ENCODE peak calls at places on chromosome 6, in eight cellular contexts. B is AG08396; X is stimulated activated naive CD8-positive, alpha-beta T cell treated with anti-CD3 and anti-CD28 coated beads, Interleukin-15, Interleukin-2, amounts not matched to agents 100 U/mL and 50 U/mL, for 24 hours; S is stimulated activated CD8-positive, alpha-beta memory T cell treated with anti-CD3 and anti-CD28 coated beads, Interleukin-2, amount 100 ng/mL, for 1 hour; N is central memory CD8-positive, alpha-beta T cell; O is effector memory CD8-positive, alpha-beta T cell; J is SHP77; L is M059J. Q is an unnamed sample.

GRCh38 chr6:14665827-14666724 is 548.5 kb downstream of the CD83 start:
- DNase-seq in B (peak), X (peak), S (no peak), N (no peak), O (no peak), J (no peak), L (peak), Q (no peak)

GRCh38 chr6:7108196-7108963 is 619 bp downstream of the RREB1 start:
- DNase-seq in B (peak), X (peak), S (no peak), N (peak), O (peak), J (no peak), L (peak), Q (peak)

GRCh38 chr6:142008016-142008735 is 124.5 kb upstream of the GJE1 start:
- DNase-seq in B (no peak), X (no peak), S (no peak), N (no peak), O (no peak), J (no peak), L (peak), Q (no peak)

GRCh38 chr6:34953084-34954025 is 64.3 kb downstream of the ANKS1A start:
- DNase-seq in B (peak), X (no peak), S (no peak), N (no peak), O (no peak), J (peak), L (peak), Q (peak)

GRCh38 chr6:121319112-121319553 is 15.1 kb downstream of the TBC1D32 start:
- DNase-seq in B (peak), X (no peak), S (no peak), N (no peak), O (no peak), J (no peak), L (peak), Q (peak)

GRCh38 chr6:116283191-116283590 is 3.5 kb upstream of the TSPYL1 start:
- DNase-seq in B (no peak), X (no peak), S (no peak), N (no peak), O (no peak), J (no peak), L (no peak), Q (no peak)

GRCh38 chr6:108113557-108114519 is 39.3 kb upstream of the OSTM1 start:
- DNase-seq in B (peak), X (no peak), S (no peak), N (no peak), O (no peak), J (peak), L (peak), Q (peak)

GRCh38 chr6:169362501-169363121 is 109.0 kb upstream of the THBS2 start:
- DNase-seq in B (no peak), X (no peak), S (no peak), N (no peak), O (no peak), J (no peak), L (no peak), Q (no peak)

GRCh38 chr6:138765896-138766487 is 7.6 kb upstream of the CCDC28A start:
- DNase-seq in B (peak), X (no peak), S (no peak), N (no peak), O (no peak), J (peak), L (peak), Q (peak)

GRCh38 chr6:116512709-116513108 is 1.3 kb downstream of the CALHM5 start:
- DNase-seq in B (no peak), X (no peak), S (no peak), N (no peak), O (no peak), J (no peak), L (no peak), Q (no peak)

Q was measured in HT-29.